ENCODE peak calls at places on chromosome 17, in four cellular contexts. One of them, this sample, is unnamed. For H3F3A, the result is how much of the 10 kb centered on the place peaks cover.

GRCh38 chr17:82491196-82491530 is 28.4 kb upstream of the FOXK2 start:
- DNase-seq in GM23338: no peak
- DNase-seq in GM23248: no peak
- DNase-seq in neural progenitor cell: no peak
- DNase-seq in this sample: no peak

GRCh38 chr17:21251611-21252010 is 1.6 kb downstream of the NATD1 start:
- DNase-seq in GM23338: no peak
- DNase-seq in GM23248: no peak
- DNase-seq in neural progenitor cell: no peak
- DNase-seq in this sample: no peak

GRCh38 chr17:48198950-48199541 is 91.5 kb downstream of the SNX11 start:
- DNase-seq in GM23338: no peak
- DNase-seq in GM23248: no peak
- DNase-seq in neural progenitor cell: no peak
- DNase-seq in this sample: no peak

GRCh38 chr17:29561541-29562517 is 5.0 kb downstream of the ABHD15 start:
- DNase-seq in GM23338: no peak
- DNase-seq in GM23248: no peak
- DNase-seq in neural progenitor cell: no peak
- DNase-seq in this sample: no peak

GRCh38 chr17:46950615-46950996 is 27.6 kb downstream of the GOSR2 start:
- DNase-seq in GM23338: no peak
- DNase-seq in GM23248: no peak
- DNase-seq in neural progenitor cell: no peak
- DNase-seq in this sample: no peak

GRCh38 chr17:76252040-76252954 is 12.0 kb upstream of the RNF157 start:
- DNase-seq in GM23338: no peak
- DNase-seq in GM23248: peak
- DNase-seq in neural progenitor cell: no peak
- DNase-seq in this sample: peak

GRCh38 chr17:48486557-48486956 is 44.3 kb downstream of the HOXB1 start:
- DNase-seq in GM23338: no peak
- DNase-seq in GM23248: peak
- DNase-seq in neural progenitor cell: peak
- DNase-seq in this sample: peak

GRCh38 chr17:1373710-1374237 is 26.2 kb downstream of the YWHAE start:
- DNase-seq in GM23338: no peak
- DNase-seq in GM23248: no peak
- DNase-seq in neural progenitor cell: no peak
- DNase-seq in this sample: no peak

GRCh38 chr17:52079496-52079895 is 79.0 kb downstream of the CA10 start:
- DNase-seq in GM23338: no peak
- DNase-seq in GM23248: no peak
- DNase-seq in neural progenitor cell: no peak
- DNase-seq in this sample: no peak

GRCh38 chr17:9544221-9544620 is 31.4 kb downstream of the STX8 start:
- DNase-seq in GM23338: no peak
- DNase-seq in GM23248: no peak
- DNase-seq in neural progenitor cell: peak
- DNase-seq in this sample: no peak

GRCh38 chr17:50697663-50698272 is 9.9 kb downstream of the ANKRD40 start:
- DNase-seq in GM23338: no peak
- DNase-seq in GM23248: no peak
- DNase-seq in neural progenitor cell: no peak
- DNase-seq in this sample: peak
- H3F3A ChIP-seq in GM23338: under half
- H3F3A ChIP-seq in GM23248: half or more
- H3F3A ChIP-seq in neural progenitor cell: under half
- H3F3A ChIP-seq in this sample: under half

GRCh38 chr17:79804856-79805696 is 8.2 kb upstream of the CBX8 start:
- DNase-seq in GM23338: no peak
- DNase-seq in GM23248: no peak
- DNase-seq in neural progenitor cell: no peak
- DNase-seq in this sample: no peak
- TF ChIP-seq EZH2 in GM23338: peak
- TF ChIP-seq EZH2 in GM23248: no peak
- TF ChIP-seq EZH2 in neural progenitor cell: no peak
- TF ChIP-seq EZH2 in this sample: no peak

GRCh38 chr17:44206825-44207155 is 7.1 kb upstream of the ATXN7L3 start:
- DNase-seq in GM23338: no peak
- DNase-seq in GM23248: no peak
- DNase-seq in neural progenitor cell: no peak
- DNase-seq in this sample: no peak
- H3F3A ChIP-seq in GM23338: under half
- H3F3A ChIP-seq in GM23248: half or more
- H3F3A ChIP-seq in neural progenitor cell: under half
- H3F3A ChIP-seq in this sample: under half

DNA sequence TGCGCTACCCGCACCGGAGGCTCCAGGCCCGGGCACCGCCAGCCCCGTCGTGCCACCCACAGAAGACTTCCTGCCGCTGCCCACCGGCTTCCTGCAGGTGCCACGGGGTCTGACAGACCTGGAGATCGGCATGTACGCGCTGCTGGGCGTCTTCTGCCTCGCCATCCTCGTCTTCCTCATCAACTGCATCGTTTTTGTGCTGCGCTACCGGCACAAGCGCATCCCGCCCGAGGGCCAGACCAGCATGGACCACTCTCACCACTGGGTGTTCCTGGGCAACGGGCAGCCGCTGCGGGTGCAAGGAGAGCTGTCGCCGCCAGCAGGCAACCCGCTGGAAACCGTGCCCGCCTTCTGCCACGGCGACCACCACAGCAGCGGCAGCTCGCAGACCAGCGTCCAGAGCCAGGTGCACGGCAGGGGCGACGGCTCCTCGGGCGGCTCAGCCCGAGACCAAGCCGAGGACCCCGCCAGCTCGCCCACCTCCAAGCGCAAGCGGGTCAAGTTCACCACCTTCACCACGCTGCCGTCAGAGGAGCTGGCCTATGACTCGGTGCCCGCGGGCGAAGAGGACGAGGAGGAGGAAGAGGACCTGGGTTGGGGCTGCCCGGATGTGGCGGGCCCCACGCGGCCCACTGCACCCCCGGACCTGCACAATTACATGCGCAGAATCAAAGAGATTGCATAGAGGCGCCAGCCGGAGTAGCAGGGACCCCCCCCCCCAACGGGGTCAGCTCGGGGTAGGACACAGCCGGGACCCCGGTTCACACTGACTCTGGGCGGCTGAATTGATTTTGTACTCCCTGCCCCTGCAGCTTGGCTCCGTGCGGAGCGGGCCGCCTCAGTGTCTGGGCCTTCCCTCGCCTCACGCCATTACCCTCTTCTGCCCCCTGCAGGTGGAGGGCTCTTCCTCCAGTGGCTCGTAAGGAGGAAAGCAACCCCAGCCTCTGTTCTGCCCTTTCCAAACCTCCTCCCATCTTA is 58.5 kb downstream of the TMEM132E start:
- DNase-seq in GM23338: peak
- DNase-seq in GM23248: peak
- DNase-seq in neural progenitor cell: peak
- DNase-seq in this sample: peak
- TF ChIP-seq EZH2 in GM23338: no peak
- TF ChIP-seq EZH2 in GM23248: no peak
- TF ChIP-seq EZH2 in neural progenitor cell: no peak
- TF ChIP-seq EZH2 in this sample: no peak

GRCh38 chr17:4527552-4527951 is 27.6 kb downstream of the MYBBP1A start:
- DNase-seq in GM23338: peak
- DNase-seq in GM23248: no peak
- DNase-seq in neural progenitor cell: peak
- DNase-seq in this sample: no peak
- H3F3A ChIP-seq in GM23338: under half
- H3F3A ChIP-seq in GM23248: under half
- H3F3A ChIP-seq in neural progenitor cell: under half
- H3F3A ChIP-seq in this sample: under half

This sample was measured in PC-3.